ENCODE peak calls at places on chromosomes 3 and 15, in seven cellular contexts. P is IMR-90, Y is H9, Q is neuronal stem cell, B is mesendoderm, H is H1, L is mesenchymal stem cell. Z is an unnamed sample.

GRCh38 chr15:84734794-84735479 is 13.5 kb upstream of the ZNF592 start:
- DNase-seq in P (peak; percentile 63), Y (peak; percentile 93), Q (no peak), B (peak; percentile 99), H (peak; percentile 88), L (peak; percentile 51), Z (no peak)

GRCh38 chr3:196757876-196758739 is 18.5 kb downstream of the PAK2 start:
- DNase-seq in P (peak; percentile 89), Y (no peak), Q (no peak), B (no peak), H (no peak), L (peak; percentile 89), Z (no peak)

GRCh38 chr3:20575153-20575552 is 389.1 kb upstream of the SGO1 start:
- DNase-seq in P (peak; percentile 78), Y (no peak), Q (no peak), B (no peak), H (no peak), L (peak; percentile 45), Z (no peak)

GRCh38 chr3:192841428-192841827 is 76.2 kb downstream of the MB21D2 start:
- DNase-seq in P (no peak), Y (no peak), Q (no peak), B (no peak), H (no peak), L (no peak), Z (peak; percentile 17)

GRCh38 chr3:16203031-16203430 is 28.6 kb downstream of the GALNT15 start:
- DNase-seq in P (peak; percentile 84), Y (no peak), Q (no peak), B (no peak), H (no peak), L (peak; percentile 10), Z (no peak)

GRCh38 chr3:157129782-157130137 is 30.2 kb downstream of the CCNL1 start:
- DNase-seq in P (no peak), Y (no peak), Q (peak; percentile 26), B (peak; percentile 77), H (no peak), L (no peak), Z (no peak)

GRCh38 chr3:39506863-39507262 is 39.4 kb downstream of the MOBP start:
- DNase-seq in P (no peak), Y (no peak), Q (no peak), B (no peak), H (no peak), L (no peak), Z (no peak)

GRCh38 chr3:150430272-150430671 is 22.2 kb downstream of the TSC22D2 start:
- DNase-seq in P (no peak), Y (no peak), Q (no peak), B (no peak), H (no peak), L (no peak), Z (peak; percentile 85)

GRCh38 chr3:65412591-65412990 is 626.1 kb downstream of the MAGI1 start:
- DNase-seq in P (no peak), Y (no peak), Q (no peak), B (peak; percentile 54), H (no peak), L (peak; percentile 5), Z (no peak)

GRCh38 chr15:94075349-94075748 is 156.0 kb upstream of the MCTP2 start:
- DNase-seq in P (peak; percentile 4), Y (no peak), Q (no peak), B (no peak), H (no peak), L (peak; percentile 68), Z (no peak)

GRCh38 chr3:47849186-47850061 is 46.5 kb downstream of the DHX30 start:
- DNase-seq in P (no peak), Y (no peak), Q (no peak), B (no peak), H (no peak), L (no peak), Z (no peak)
- H2BK5ac ChIP-seq in P (no peak overlapping the region), Y (no peak overlapping the region), Q (peak overlapping the region; percentile 30), B (no peak overlapping the region), H (no peak overlapping the region), L (no peak overlapping the region), Z (no peak overlapping the region)

DNA sequence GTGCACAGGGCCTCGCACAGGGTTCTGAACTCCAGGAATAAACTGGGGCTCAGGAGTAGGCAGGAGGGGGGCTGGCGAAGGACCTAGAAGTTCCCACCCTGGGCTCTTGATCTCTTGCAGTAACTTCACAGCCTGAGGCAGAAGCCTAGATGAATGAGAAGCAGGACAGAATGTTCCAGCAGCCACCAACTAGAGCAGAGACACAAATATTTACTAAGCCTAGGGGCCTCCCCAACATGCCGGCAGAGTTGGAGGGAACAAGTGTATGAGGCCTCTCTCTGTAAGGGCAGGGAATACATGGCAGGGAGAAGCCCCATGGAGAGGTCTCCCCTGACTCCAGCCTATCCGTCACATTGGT is 25.3 kb upstream of the C15orf39 start:
- DNase-seq in P (no peak), Y (no peak), Q (no peak), B (no peak), H (no peak), L (peak; percentile 54), Z (no peak)
- H3K4me1 ChIP-seq in P (peaks cover 20% of the 10 kb centered on the region), Y (no peaks in the 10 kb centered on the region), Q (peaks cover 23% of the 10 kb centered on the region), B (peaks cover 1% of the 10 kb centered on the region), H (peaks cover 21% of the 10 kb centered on the region), L (peaks cover 4% of the 10 kb centered on the region), Z (peaks cover 10% of the 10 kb centered on the region)

GRCh38 chr15:71654714-71655174 is 155.6 kb upstream of the NR2E3 start:
- DNase-seq in P (no peak), Y (no peak), Q (no peak), B (no peak), H (no peak), L (no peak), Z (no peak)

GRCh38 chr15:71653986-71654713 is 156.2 kb upstream of the NR2E3 start:
- DNase-seq in P (no peak), Y (no peak), Q (no peak), B (no peak), H (no peak), L (no peak), Z (no peak)

GRCh38 chr15:71657141-71657540 is 153.2 kb upstream of the NR2E3 start:
- DNase-seq in P (no peak), Y (no peak), Q (no peak), B (no peak), H (no peak), L (no peak), Z (no peak)

GRCh38 chr15:71658036-71658435 is 152.3 kb upstream of the NR2E3 start:
- DNase-seq in P (no peak), Y (no peak), Q (no peak), B (no peak), H (no peak), L (no peak), Z (no peak)

GRCh38 chr15:71656425-71656824 is 153.9 kb upstream of the NR2E3 start:
- DNase-seq in P (no peak), Y (no peak), Q (no peak), B (no peak), H (no peak), L (no peak), Z (no peak)
- H3K4me2 ChIP-seq in P (no peak overlapping the region), Y (no peak overlapping the region), Q (no peak overlapping the region), B (no peak overlapping the region), H (no peak overlapping the region), L (no peak overlapping the region), Z (no peak overlapping the region)

GRCh38 chr15:69119016-69119415 is 41.4 kb upstream of the GLCE start:
- DNase-seq in P (no peak), Y (no peak), Q (no peak), B (no peak), H (no peak), L (no peak), Z (no peak)
- H2BK5ac ChIP-seq in P (no peak overlapping the region), Y (no peak overlapping the region), Q (no peak overlapping the region), B (no peak overlapping the region), H (no peak overlapping the region), L (no peak overlapping the region), Z (peak overlapping the region; percentile 58)

DNA sequence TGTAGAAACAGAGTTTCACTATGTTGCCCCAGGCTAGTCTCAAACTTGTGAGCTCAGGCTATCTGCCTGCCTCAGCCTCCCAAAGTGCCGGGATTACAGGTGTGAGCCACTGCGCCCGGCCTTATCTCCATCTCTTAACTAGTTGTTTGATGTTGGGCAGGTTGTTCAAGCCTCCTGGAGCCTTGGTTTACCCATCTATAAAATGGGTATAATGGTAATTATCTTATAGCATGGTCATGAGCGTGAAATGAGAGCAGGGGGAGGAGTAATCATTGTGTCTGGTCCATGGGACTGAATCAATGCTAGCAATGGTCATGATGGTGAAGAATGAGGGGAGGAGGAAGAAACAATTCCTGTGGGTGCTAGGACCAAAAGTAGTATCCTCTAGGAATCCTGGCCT is 32.0 kb downstream of the SMAD3 start:
- DNase-seq in P (no peak), Y (no peak), Q (no peak), B (no peak), H (no peak), L (no peak), Z (no peak)
- H3K4me1 ChIP-seq in P (peaks cover 53% of the 10 kb centered on the region), Y (peaks cover under 1% of the 10 kb centered on the region), Q (peaks cover 14% of the 10 kb centered on the region), B (peaks cover 3% of the 10 kb centered on the region), H (no peaks in the 10 kb centered on the region), L (peaks cover 16% of the 10 kb centered on the region), Z (peaks cover 1% of the 10 kb centered on the region)

GRCh38 chr15:36363335-36363734 is 216.1 kb upstream of the CDIN1 start:
- DNase-seq in P (peak; percentile 40), Y (no peak), Q (no peak), B (peak; percentile 40), H (no peak), L (peak; percentile 42), Z (no peak)
- H3K4me2 ChIP-seq in P (no peak overlapping the region), Y (no peak overlapping the region), Q (no peak overlapping the region), B (no peak overlapping the region), H (no peak overlapping the region), L (no peak overlapping the region), Z (no peak overlapping the region)

GRCh38 chr3:168249048-168249538 is 153.4 kb upstream of the GOLIM4 start:
- DNase-seq in P (peak; percentile 17), Y (no peak), Q (no peak), B (peak; percentile 84), H (no peak), L (peak; percentile 45), Z (no peak)

GRCh38 chr3:168248383-168249047 is 152.8 kb upstream of the GOLIM4 start:
- DNase-seq in P (peak; percentile 47), Y (peak; percentile 66), Q (peak; percentile 57), B (peak; percentile 77), H (no peak), L (peak; percentile 63), Z (no peak)

GRCh38 chr3:168251371-168251770 is 155.6 kb upstream of the GOLIM4 start:
- DNase-seq in P (no peak), Y (no peak), Q (no peak), B (peak; percentile 26), H (no peak), L (no peak), Z (no peak)

GRCh38 chr3:168249539-168250414 is 154.1 kb upstream of the GOLIM4 start:
- DNase-seq in P (peak; percentile 63), Y (peak; percentile 89), Q (peak; percentile 88), B (peak; percentile 96), H (peak; percentile 73), L (peak; percentile 81), Z (peak; percentile 67)

GRCh38 chr3:168250415-168250861 is 154.7 kb upstream of the GOLIM4 start:
- DNase-seq in P (peak; percentile 6), Y (no peak), Q (peak; percentile 26), B (peak; percentile 57), H (no peak), L (peak; percentile 13), Z (no peak)
- H2BK5ac ChIP-seq in P (no peak overlapping the region), Y (no peak overlapping the region), Q (no peak overlapping the region), B (no peak overlapping the region), H (no peak overlapping the region), L (no peak overlapping the region), Z (no peak overlapping the region)

GRCh38 chr3:122325769-122326168 is 721 bp downstream of the CSTA start:
- DNase-seq in P (no peak), Y (no peak), Q (no peak), B (no peak), H (no peak), L (no peak), Z (no peak)
- H3K4me1 ChIP-seq in P (no peaks in the 10 kb centered on the region), Y (no peaks in the 10 kb centered on the region), Q (no peaks in the 10 kb centered on the region), B (no peaks in the 10 kb centered on the region), H (no peaks in the 10 kb centered on the region), L (no peaks in the 10 kb centered on the region), Z (no peaks in the 10 kb centered on the region)

GRCh38 chr3:127651516-127652172 is 21.1 kb upstream of the ABTB1 start:
- DNase-seq in P (no peak), Y (no peak), Q (no peak), B (no peak), H (no peak), L (no peak), Z (no peak)
- H3K4me2 ChIP-seq in P (no peak overlapping the region), Y (no peak overlapping the region), Q (no peak overlapping the region), B (no peak overlapping the region), H (no peak overlapping the region), L (no peak overlapping the region), Z (no peak overlapping the region)

Z was measured in trophoblast cell.